ENCODE peak calls at places on chromosomes 3 and 15, in four cellular contexts. J, P, R and C are unnamed samples.
A peak's percentile ranks its signal among the peaks of the same experiment; 100 is the strongest.

GRCh38 chr3:45597166-45597565 is 2.6 kb downstream of the LIMD1 start:
- DNase-seq in J (peak; percentile 25), P (no peak), R (no peak), C (peak; percentile 59)

GRCh38 chr15:34366271-34367043 is 539 bp downstream of the LPCAT4 start:
- DNase-seq in J (peak; percentile 84), P (peak; percentile 66), R (peak; percentile 50), C (peak; percentile 36)

GRCh38 chr3:23113455-23114171 is 89.5 kb upstream of the UBE2E2 start:
- DNase-seq in J (no peak), P (peak; percentile 25), R (no peak), C (peak; percentile 13)

GRCh38 chr3:24145981-24146822 is 201.1 kb downstream of the NR1D2 start:
- DNase-seq in J (no peak), P (peak; percentile 57), R (no peak), C (peak; percentile 90)

GRCh38 chr3:133381346-133382109 is 18.3 kb upstream of the BFSP2 start:
- DNase-seq in J (no peak), P (no peak), R (peak; percentile 28), C (no peak)

GRCh38 chr3:148230473-148230872 is 467.2 kb upstream of the AGTR1 start:
- DNase-seq in J (no peak), P (no peak), R (no peak), C (no peak)

GRCh38 chr3:105791919-105792786 is 76.7 kb downstream of the CBLB start:
- DNase-seq in J (peak; percentile 8), P (peak; percentile 90), R (peak; percentile 60), C (peak; percentile 96)

GRCh38 chr3:54999801-55000200 is 71.9 kb upstream of the LRTM1 start:
- DNase-seq in J (no peak), P (no peak), R (no peak), C (peak; percentile 41)

GRCh38 chr3:43733459-43734384 is 43.0 kb downstream of the ABHD5 start:
- DNase-seq in J (no peak), P (no peak), R (no peak), C (peak; percentile 51)

GRCh38 chr3:28081533-28081947 is 159.9 kb upstream of the CMC1 start:
- DNase-seq in J (no peak), P (no peak), R (no peak), C (no peak)

GRCh38 chr15:55627730-55628368 is 39.7 kb upstream of the PYGO1 start:
- DNase-seq in J (peak; percentile 15), P (peak; percentile 92), R (peak; percentile 18), C (peak; percentile 95)

GRCh38 chr15:31254431-31255175 is 72.0 kb upstream of the KLF13 start:
- DNase-seq in J (no peak), P (no peak), R (no peak), C (peak; percentile 37)

GRCh38 chr3:172100482-172100881 is 61.1 kb downstream of the FNDC3B start:
- DNase-seq in J (no peak), P (no peak), R (no peak), C (no peak)

GRCh38 chr15:86018679-86019078 is 61.0 kb upstream of the AGBL1 start:
- DNase-seq in J (no peak), P (no peak), R (no peak), C (no peak)

GRCh38 chr3:94036909-94037507 is 8.6 kb upstream of the STX19 start:
- DNase-seq in J (peak; percentile 25), P (peak; percentile 56), R (peak; percentile 29), C (peak; percentile 62)

GRCh38 chr3:34155108-34155507 is 356.7 kb downstream of the PDCD6IP start:
- DNase-seq in J (no peak), P (no peak), R (no peak), C (no peak)

GRCh38 chr3:178522200-178523052 is 13.8 kb upstream of the KCNMB2 start:
- DNase-seq in J (no peak), P (no peak), R (no peak), C (no peak)

GRCh38 chr3:45473841-45474240 is 85.5 kb downstream of the LARS2 start:
- DNase-seq in J (no peak), P (no peak), R (no peak), C (peak; percentile 33)

GRCh38 chr3:14289590-14290453 is 111.2 kb downstream of the LSM3 start:
- DNase-seq in J (peak; percentile 72), P (peak; percentile 44), R (peak; percentile 59), C (peak; percentile 96)

GRCh38 chr3:161354554-161354953 is 16.8 kb downstream of the SPTSSB start:
- DNase-seq in J (no peak), P (no peak), R (no peak), C (no peak)

GRCh38 chr3:58518304-58518789 is 18.6 kb downstream of the ACOX2 start:
- DNase-seq in J (no peak), P (no peak), R (peak; percentile 75), C (no peak)

GRCh38 chr3:56135941-56136340 is 332.3 kb downstream of the ERC2 start:
- DNase-seq in J (no peak), P (no peak), R (no peak), C (no peak)

GRCh38 chr3:134803652-134804051 is 8.6 kb downstream of the EPHB1 start:
- DNase-seq in J (no peak), P (no peak), R (no peak), C (no peak)

GRCh38 chr3:167929937-167930336 is 165.8 kb downstream of the GOLIM4 start:
- DNase-seq in J (no peak), P (no peak), R (no peak), C (no peak)

GRCh38 chr3:126197854-126198584 is 17.6 kb upstream of the ALDH1L1 start:
- DNase-seq in J (peak; percentile 59), P (peak; percentile 72), R (peak; percentile 62), C (peak; percentile 60)

GRCh38 chr3:197878427-197878826 is 71.6 kb upstream of the RPL35A start:
- DNase-seq in J (no peak), P (no peak), R (no peak), C (no peak)

GRCh38 chr3:108380128-108380795 is 83.9 kb downstream of the HHLA2 start:
- DNase-seq in J (no peak), P (no peak), R (no peak), C (no peak)

GRCh38 chr3:169146112-169146665 is 517.3 kb downstream of the MECOM start:
- DNase-seq in J (peak; percentile 82), P (no peak), R (no peak), C (peak; percentile 64)

GRCh38 chr3:170055209-170055608 is 17.4 kb downstream of the GPR160 start:
- DNase-seq in J (no peak), P (no peak), R (no peak), C (peak; percentile 51)

GRCh38 chr3:58013973-58014649 is 5.9 kb downstream of the FLNB start:
- DNase-seq in J (no peak), P (no peak), R (no peak), C (peak; percentile 90)

GRCh38 chr3:140203510-140203909 is 268.5 kb downstream of the CLSTN2 start:
- DNase-seq in J (no peak), P (no peak), R (no peak), C (no peak)

GRCh38 chr3:31343075-31343474 is 189.7 kb upstream of the STT3B start:
- DNase-seq in J (no peak), P (no peak), R (no peak), C (no peak)

GRCh38 chr3:136141891-136142290 is 54.2 kb downstream of the MSL2 start:
- DNase-seq in J (no peak), P (no peak), R (no peak), C (peak; percentile 49)

GRCh38 chr15:67107014-67107812 is 41.8 kb downstream of the SMAD3 start:
- DNase-seq in J (peak; percentile 58), P (peak; percentile 100), R (peak; percentile 65), C (peak; percentile 100)

GRCh38 chr15:78241017-78241416 is 6.7 kb upstream of the ACSBG1 start:
- DNase-seq in J (peak; percentile 86), P (peak; percentile 83), R (peak; percentile 49), C (peak; percentile 59)

GRCh38 chr15:90839187-90840071 is 29.0 kb upstream of the FURIN start:
- DNase-seq in J (no peak), P (no peak), R (peak; percentile 21), C (peak; percentile 14)

GRCh38 chr15:41989573-41990242 is 17.4 kb upstream of the EHD4 start:
- DNase-seq in J (peak; percentile 85), P (peak; percentile 66), R (peak; percentile 56), C (peak; percentile 59)

GRCh38 chr3:107669669-107670068 is 146.9 kb downstream of the BBX start:
- DNase-seq in J (no peak), P (no peak), R (no peak), C (no peak)

GRCh38 chr3:139317215-139317614 is 26.6 kb upstream of the MRPS22 start:
- DNase-seq in J (no peak), P (no peak), R (no peak), C (no peak)

GRCh38 chr15:73704869-73705645 is 20.9 kb downstream of the CD276 start:
- DNase-seq in J (peak; percentile 76), P (peak; percentile 56), R (peak; percentile 47), C (peak; percentile 28)

GRCh38 chr3:186025161-186025560 is 83.7 kb downstream of the ETV5 start:
- DNase-seq in J (no peak), P (no peak), R (no peak), C (peak; percentile 84)
- TF ChIP-seq MAFK in J (no peak), P (no peak), R (no peak), C (no peak)

DNA sequence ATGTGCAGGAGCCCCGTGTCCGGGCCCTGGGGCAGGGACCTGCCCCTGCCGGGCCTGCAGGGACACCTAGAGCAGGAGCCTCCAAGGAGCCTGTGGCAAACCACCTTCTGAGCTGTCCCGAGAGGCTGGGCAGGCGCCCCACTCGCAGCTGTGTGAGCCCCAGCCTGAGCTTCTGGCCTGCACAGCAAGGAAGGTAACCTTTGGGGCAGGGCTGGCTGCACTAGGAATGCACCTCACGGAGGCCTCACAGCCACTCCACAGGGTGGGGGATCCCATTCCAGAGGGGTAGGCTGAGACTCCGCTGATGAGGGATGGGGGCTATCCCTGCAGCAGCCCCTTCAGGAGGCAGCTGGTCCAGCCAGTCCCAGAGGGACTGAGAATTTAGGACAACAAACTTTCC is 68.1 kb downstream of the DNAJB8 start:
- DNase-seq in J (no peak), P (no peak), R (no peak), C (no peak)
- TF ChIP-seq RAD21 in J (no peak), P (no peak), R (no peak), C (no peak)

GRCh38 chr15:59353994-59354951 is 18.4 kb downstream of the MYO1E start:
- DNase-seq in J (no peak), P (no peak), R (no peak), C (no peak)
- TF ChIP-seq MAFK in J (no peak), P (no peak), R (no peak), C (no peak)

DNA sequence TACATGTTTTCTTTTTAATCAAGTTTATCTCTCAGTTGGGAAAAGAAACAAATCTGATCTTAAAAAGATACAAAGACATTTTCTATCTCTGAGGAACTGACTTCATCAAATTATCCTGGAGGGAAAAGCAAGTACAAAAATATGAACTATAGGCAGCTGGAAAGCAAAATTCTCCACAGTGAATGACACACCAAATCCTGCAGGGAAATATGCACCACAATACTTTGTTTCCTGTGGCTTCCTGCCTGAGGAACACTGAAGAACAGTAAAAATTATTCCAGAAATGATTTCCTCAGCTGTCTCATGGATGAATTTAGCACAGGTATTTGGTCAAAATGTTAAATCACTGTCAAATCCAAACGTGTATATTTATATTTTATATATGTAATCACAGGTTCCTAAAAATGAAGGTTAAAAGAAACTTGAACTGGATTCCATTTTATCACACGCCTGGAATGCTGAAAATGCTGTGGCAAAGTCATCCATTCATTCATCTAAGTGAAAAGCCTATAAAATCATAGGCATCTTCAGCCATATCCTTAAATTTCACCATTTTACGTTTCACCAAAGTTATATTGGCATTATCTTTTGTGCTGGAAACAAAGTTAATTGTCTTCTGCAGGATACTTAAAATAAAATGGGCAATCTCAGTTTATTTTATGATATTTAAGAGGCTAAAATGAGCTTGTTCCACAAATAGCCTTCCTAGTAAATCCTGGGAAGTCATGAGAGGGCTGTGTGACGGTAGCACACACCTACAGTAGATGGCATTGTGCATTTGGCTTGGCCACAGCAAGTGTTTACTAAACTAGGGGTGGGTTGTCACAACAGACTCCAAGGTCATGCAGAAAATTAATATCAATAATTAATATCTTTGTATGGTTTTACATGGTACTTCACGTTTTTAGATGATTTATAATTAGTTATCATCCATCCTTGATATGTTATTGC is 19.4 kb upstream of the TSC22D2 start:
- DNase-seq in J (no peak), P (no peak), R (no peak), C (no peak)
- TF ChIP-seq RAD21 in J (no peak), P (no peak), R (no peak), C (no peak)